ENCODE peak calls at places on chromosomes 7 and 10, in six cellular contexts. One of them, this sample, is unnamed.

GRCh38 chr10:98242823-98243222 is 25.2 kb downstream of the LOXL4 start:
- DNase-seq in keratinocyte: no peak
- DNase-seq in lung: no peak
- DNase-seq in esophagus squamous epithelium: no peak
- DNase-seq in heart right ventricle: no peak
- DNase-seq in uterus: no peak
- DNase-seq in this sample: no peak

GRCh38 chr7:108358553-108358952 is 97.7 kb downstream of the NRCAM start:
- DNase-seq in keratinocyte: no peak
- DNase-seq in lung: no peak
- DNase-seq in esophagus squamous epithelium: no peak
- DNase-seq in heart right ventricle: no peak
- DNase-seq in uterus: no peak
- DNase-seq in this sample: no peak

GRCh38 chr7:4159761-4160554 is 522.1 kb upstream of the FOXK1 start:
- DNase-seq in keratinocyte: peak; percentile 55
- DNase-seq in lung: no peak
- DNase-seq in esophagus squamous epithelium: no peak
- DNase-seq in heart right ventricle: no peak
- DNase-seq in uterus: no peak
- DNase-seq in this sample: no peak

GRCh38 chr7:92682767-92683539 is 92.8 kb upstream of the FAM133B start:
- DNase-seq in keratinocyte: no peak
- DNase-seq in lung: no peak
- DNase-seq in esophagus squamous epithelium: no peak
- DNase-seq in heart right ventricle: no peak
- DNase-seq in uterus: no peak
- DNase-seq in this sample: no peak

GRCh38 chr7:29386196-29386765 is 177.4 kb upstream of the PRR15 start:
- DNase-seq in keratinocyte: no peak
- DNase-seq in lung: no peak
- DNase-seq in esophagus squamous epithelium: no peak
- DNase-seq in heart right ventricle: no peak
- DNase-seq in uterus: no peak
- DNase-seq in this sample: no peak

GRCh38 chr7:38554586-38554985 is 76.6 kb downstream of the AMPH start:
- DNase-seq in keratinocyte: no peak
- DNase-seq in lung: no peak
- DNase-seq in esophagus squamous epithelium: no peak
- DNase-seq in heart right ventricle: no peak
- DNase-seq in uterus: no peak
- DNase-seq in this sample: no peak

GRCh38 chr7:12968836-12969422 is 281.5 kb downstream of the ARL4A start:
- DNase-seq in keratinocyte: no peak
- DNase-seq in lung: no peak
- DNase-seq in esophagus squamous epithelium: no peak
- DNase-seq in heart right ventricle: no peak
- DNase-seq in uterus: no peak
- DNase-seq in this sample: peak; percentile 16

GRCh38 chr7:106031271-106032029 is 68.4 kb downstream of the CDHR3 start:
- DNase-seq in keratinocyte: no peak
- DNase-seq in lung: no peak
- DNase-seq in esophagus squamous epithelium: no peak
- DNase-seq in heart right ventricle: no peak
- DNase-seq in uterus: peak; percentile 39
- DNase-seq in this sample: peak; percentile 40

GRCh38 chr10:62075912-62076311 is 174.4 kb downstream of the ARID5B start:
- DNase-seq in keratinocyte: no peak
- DNase-seq in lung: no peak
- DNase-seq in esophagus squamous epithelium: no peak
- DNase-seq in heart right ventricle: no peak
- DNase-seq in uterus: no peak
- DNase-seq in this sample: no peak

GRCh38 chr7:40455485-40455884 is 320.7 kb downstream of the SUGCT start:
- DNase-seq in keratinocyte: no peak
- DNase-seq in lung: no peak
- DNase-seq in esophagus squamous epithelium: no peak
- DNase-seq in heart right ventricle: no peak
- DNase-seq in uterus: no peak
- DNase-seq in this sample: no peak

GRCh38 chr10:8073696-8074416 is 19.4 kb downstream of the GATA3 start:
- DNase-seq in keratinocyte: no peak
- DNase-seq in lung: no peak
- DNase-seq in esophagus squamous epithelium: no peak
- DNase-seq in heart right ventricle: no peak
- DNase-seq in uterus: no peak
- DNase-seq in this sample: no peak

GRCh38 chr10:71218833-71219120 is 6.4 kb downstream of the UNC5B start:
- DNase-seq in keratinocyte: no peak
- DNase-seq in lung: no peak
- DNase-seq in esophagus squamous epithelium: no peak
- DNase-seq in heart right ventricle: no peak
- DNase-seq in uterus: no peak
- DNase-seq in this sample: no peak

GRCh38 chr10:49260636-49261296 is 38.2 kb upstream of the C10orf71 start:
- DNase-seq in keratinocyte: no peak
- DNase-seq in lung: peak; percentile 16
- DNase-seq in esophagus squamous epithelium: no peak
- DNase-seq in heart right ventricle: no peak
- DNase-seq in uterus: no peak
- DNase-seq in this sample: no peak

GRCh38 chr10:7275761-7276440 is 134.9 kb downstream of the SFMBT2 start:
- DNase-seq in keratinocyte: no peak
- DNase-seq in lung: no peak
- DNase-seq in esophagus squamous epithelium: no peak
- DNase-seq in heart right ventricle: no peak
- DNase-seq in uterus: no peak
- DNase-seq in this sample: no peak

GRCh38 chr10:133278577-133279265 is 2.1 kb upstream of the ADAM8 start:
- DNase-seq in keratinocyte: peak; percentile 79
- DNase-seq in lung: peak; percentile 57
- DNase-seq in esophagus squamous epithelium: peak; percentile 44
- DNase-seq in heart right ventricle: peak; percentile 21
- DNase-seq in uterus: no peak
- DNase-seq in this sample: peak; percentile 52

GRCh38 chr10:130464426-130464825 is 328.2 kb downstream of the GLRX3 start:
- DNase-seq in keratinocyte: no peak
- DNase-seq in lung: no peak
- DNase-seq in esophagus squamous epithelium: no peak
- DNase-seq in heart right ventricle: no peak
- DNase-seq in uterus: no peak
- DNase-seq in this sample: peak; percentile 6

GRCh38 chr7:50197547-50197946 is 104.5 kb upstream of the ZPBP start:
- DNase-seq in keratinocyte: no peak
- DNase-seq in lung: no peak
- DNase-seq in esophagus squamous epithelium: no peak
- DNase-seq in heart right ventricle: no peak
- DNase-seq in uterus: no peak
- DNase-seq in this sample: peak; percentile 43

GRCh38 chr7:152178405-152179058 is 153.1 kb downstream of the GALNT11 start:
- DNase-seq in keratinocyte: no peak
- DNase-seq in lung: no peak
- DNase-seq in esophagus squamous epithelium: no peak
- DNase-seq in heart right ventricle: no peak
- DNase-seq in uterus: no peak
- DNase-seq in this sample: no peak

GRCh38 chr7:151665363-151665762 is 145.7 kb upstream of the RHEB start:
- DNase-seq in keratinocyte: no peak
- DNase-seq in lung: no peak
- DNase-seq in esophagus squamous epithelium: no peak
- DNase-seq in heart right ventricle: peak; percentile 52
- DNase-seq in uterus: peak; percentile 77
- DNase-seq in this sample: peak; percentile 72

GRCh38 chr7:106542550-106543220 is 118.3 kb downstream of the CCDC71L start:
- DNase-seq in keratinocyte: peak; percentile 19
- DNase-seq in lung: peak; percentile 64
- DNase-seq in esophagus squamous epithelium: no peak
- DNase-seq in heart right ventricle: peak; percentile 61
- DNase-seq in uterus: peak; percentile 48
- DNase-seq in this sample: peak; percentile 74

GRCh38 chr10:43117777-43118583 is 20.3 kb upstream of the CSGALNACT2 start:
- DNase-seq in keratinocyte: no peak
- DNase-seq in lung: no peak
- DNase-seq in esophagus squamous epithelium: no peak
- DNase-seq in heart right ventricle: no peak
- DNase-seq in uterus: no peak
- DNase-seq in this sample: no peak

GRCh38 chr10:75476985-75477384 is 45.6 kb downstream of the LRMDA start:
- DNase-seq in keratinocyte: no peak
- DNase-seq in lung: no peak
- DNase-seq in esophagus squamous epithelium: no peak
- DNase-seq in heart right ventricle: no peak
- DNase-seq in uterus: no peak
- DNase-seq in this sample: no peak

GRCh38 chr10:96395931-96396877 is 37.4 kb upstream of the OPALIN start:
- DNase-seq in keratinocyte: no peak
- DNase-seq in lung: peak; percentile 56
- DNase-seq in esophagus squamous epithelium: no peak
- DNase-seq in heart right ventricle: peak; percentile 58
- DNase-seq in uterus: peak; percentile 67
- DNase-seq in this sample: peak; percentile 81

GRCh38 chr7:129052441-129052840 is 2.5 kb downstream of the TNPO3 start:
- DNase-seq in keratinocyte: no peak
- DNase-seq in lung: no peak
- DNase-seq in esophagus squamous epithelium: no peak
- DNase-seq in heart right ventricle: no peak
- DNase-seq in uterus: no peak
- DNase-seq in this sample: no peak

GRCh38 chr7:147485660-147486210 is 1104.8 kb upstream of the C7orf33 start:
- DNase-seq in keratinocyte: no peak
- DNase-seq in lung: no peak
- DNase-seq in esophagus squamous epithelium: no peak
- DNase-seq in heart right ventricle: no peak
- DNase-seq in uterus: no peak
- DNase-seq in this sample: no peak

DNA sequence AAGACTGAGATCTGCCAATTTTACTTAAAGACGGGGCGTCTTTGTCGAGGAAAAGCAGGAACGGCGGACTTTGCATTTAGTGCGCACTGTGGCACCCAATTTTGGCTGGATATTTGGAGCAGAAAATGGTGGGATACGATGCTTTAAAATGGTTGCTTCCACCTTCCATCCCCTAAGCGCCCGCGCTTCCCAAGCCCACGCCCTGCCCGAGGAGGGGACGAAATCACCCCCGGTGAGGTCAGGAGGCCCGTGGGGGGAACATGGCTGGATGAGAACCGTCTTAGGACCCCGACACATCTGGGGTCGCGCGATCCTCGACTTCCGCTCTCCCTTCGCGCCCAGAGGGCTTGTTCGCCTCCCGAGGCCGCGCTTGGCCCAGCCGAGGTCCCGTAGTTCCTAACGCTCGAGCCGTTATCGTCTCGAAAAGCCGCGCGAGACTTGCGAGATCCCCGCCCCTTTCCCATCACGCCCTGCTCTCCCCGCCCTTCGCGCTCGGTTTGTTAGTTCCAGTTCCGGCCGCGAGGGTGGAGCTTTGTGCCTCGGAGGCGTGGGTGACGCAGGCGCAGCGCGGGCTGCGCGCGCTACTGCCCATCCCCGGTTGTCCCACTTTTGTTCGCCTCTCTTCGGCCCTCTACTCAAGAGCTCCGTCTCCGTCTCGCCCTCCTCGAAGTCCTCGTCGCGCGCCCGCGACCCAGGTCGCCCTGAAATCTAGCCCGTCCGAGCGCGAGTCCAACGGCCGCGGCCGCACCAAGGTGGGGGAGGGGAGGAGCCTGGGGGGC is at the start of gene SRRT:
- DNase-seq in keratinocyte: no peak
- DNase-seq in lung: peak; percentile 99
- DNase-seq in esophagus squamous epithelium: peak; percentile 95
- DNase-seq in heart right ventricle: peak; percentile 99
- DNase-seq in uterus: peak; percentile 99
- DNase-seq in this sample: peak; percentile 99
- TF ChIP-seq CTCF in keratinocyte: peak; percentile 41
- TF ChIP-seq CTCF in lung: peak; percentile 3
- TF ChIP-seq CTCF in esophagus squamous epithelium: peak; percentile 83
- TF ChIP-seq CTCF in heart right ventricle: peak; percentile 55
- TF ChIP-seq CTCF in uterus: peak; percentile 24
- TF ChIP-seq CTCF in this sample: peak; percentile 75

GRCh38 chr7:23012797-23013714 is 874 bp downstream of the HYCC1 start:
- DNase-seq in keratinocyte: no peak
- DNase-seq in lung: no peak
- DNase-seq in esophagus squamous epithelium: no peak
- DNase-seq in heart right ventricle: peak; percentile 30
- DNase-seq in uterus: peak; percentile 35
- DNase-seq in this sample: peak; percentile 35

GRCh38 chr7:23013715-23014649 is at the start of gene HYCC1:
- DNase-seq in keratinocyte: peak; percentile 95
- DNase-seq in lung: peak; percentile 99
- DNase-seq in esophagus squamous epithelium: peak; percentile 95
- DNase-seq in heart right ventricle: peak; percentile 99
- DNase-seq in uterus: peak; percentile 99
- DNase-seq in this sample: peak; percentile 100

GRCh38 chr7:23011222-23011924 is 2.6 kb downstream of the HYCC1 start:
- DNase-seq in keratinocyte: no peak
- DNase-seq in lung: no peak
- DNase-seq in esophagus squamous epithelium: no peak
- DNase-seq in heart right ventricle: no peak
- DNase-seq in uterus: no peak
- DNase-seq in this sample: no peak

GRCh38 chr7:23014681-23015080 is 751 bp upstream of the HYCC1 start:
- DNase-seq in keratinocyte: no peak
- DNase-seq in lung: no peak
- DNase-seq in esophagus squamous epithelium: no peak
- DNase-seq in heart right ventricle: no peak
- DNase-seq in uterus: no peak
- DNase-seq in this sample: no peak

DNA sequence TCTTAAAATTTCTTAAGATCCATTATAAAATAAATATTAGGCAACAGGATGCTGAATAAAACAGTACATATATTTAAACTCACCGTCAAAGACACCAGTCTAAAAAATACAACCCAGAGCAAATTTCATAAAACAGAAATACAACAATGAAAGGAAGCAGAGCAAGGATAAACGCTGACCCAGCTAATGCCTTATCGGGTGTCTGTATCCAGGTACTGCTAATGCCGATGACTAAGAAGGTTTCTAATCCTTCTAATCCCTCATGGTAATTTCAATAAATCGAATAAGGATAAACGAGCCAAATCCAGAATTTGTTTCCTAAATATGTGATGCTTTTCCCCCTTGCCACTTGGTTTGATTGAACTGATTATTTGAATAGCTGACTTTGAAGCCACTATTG is 1.7 kb downstream of the HYCC1 start:
- DNase-seq in keratinocyte: no peak
- DNase-seq in lung: no peak
- DNase-seq in esophagus squamous epithelium: no peak
- DNase-seq in heart right ventricle: no peak
- DNase-seq in uterus: no peak
- DNase-seq in this sample: no peak
- H3K4me3 ChIP-seq in keratinocyte: peak overlapping the region; percentile 91
- H3K4me3 ChIP-seq in lung: no peak overlapping the region
- H3K4me3 ChIP-seq in esophagus squamous epithelium: peak overlapping the region; percentile 94
- H3K4me3 ChIP-seq in heart right ventricle: peak overlapping the region; percentile 84
- H3K4me3 ChIP-seq in uterus: peak overlapping the region; percentile 78
- H3K4me3 ChIP-seq in this sample: no peak overlapping the region

GRCh38 chr10:79086822-79087221 is 18.1 kb downstream of the ZMIZ1 start:
- DNase-seq in keratinocyte: no peak
- DNase-seq in lung: no peak
- DNase-seq in esophagus squamous epithelium: no peak
- DNase-seq in heart right ventricle: no peak
- DNase-seq in uterus: no peak
- DNase-seq in this sample: no peak
- H3K4me1 ChIP-seq in keratinocyte: peaks cover 32% of the 10 kb centered on the region
- H3K4me1 ChIP-seq in lung: peaks cover 47% of the 10 kb centered on the region
- H3K4me1 ChIP-seq in esophagus squamous epithelium: peaks cover 70% of the 10 kb centered on the region
- H3K4me1 ChIP-seq in heart right ventricle: peaks cover 96% of the 10 kb centered on the region
- H3K4me1 ChIP-seq in uterus: peaks cover 25% of the 10 kb centered on the region
- H3K4me1 ChIP-seq in this sample: peaks cover 37% of the 10 kb centered on the region

GRCh38 chr7:120160166-120160565 is 112.8 kb upstream of the KCND2 start:
- DNase-seq in keratinocyte: no peak
- DNase-seq in lung: no peak
- DNase-seq in esophagus squamous epithelium: no peak
- DNase-seq in heart right ventricle: no peak
- DNase-seq in uterus: no peak
- DNase-seq in this sample: no peak
- TF ChIP-seq CTCF in keratinocyte: no peak
- TF ChIP-seq CTCF in lung: no peak
- TF ChIP-seq CTCF in esophagus squamous epithelium: no peak
- TF ChIP-seq CTCF in heart right ventricle: no peak
- TF ChIP-seq CTCF in uterus: no peak
- TF ChIP-seq CTCF in this sample: no peak

This sample was measured in testis.